ENCODE peak calls at places on chromosomes 2 and 18, in five cellular contexts. One of them, this sample, is unnamed.

GRCh38 chr2:148259674-148260073 is 238.8 kb downstream of the MBD5 start:
- DNase-seq in H9: no peak
- DNase-seq in IMR-90: peak; percentile 40
- DNase-seq in neuronal stem cell: no peak
- DNase-seq in mesenchymal stem cell: no peak
- DNase-seq in this sample: no peak

GRCh38 chr2:85255813-85256581 is 71.8 kb downstream of the TGOLN2 start:
- DNase-seq in H9: peak; percentile 85
- DNase-seq in IMR-90: peak; percentile 80
- DNase-seq in neuronal stem cell: peak; percentile 94
- DNase-seq in mesenchymal stem cell: peak; percentile 71
- DNase-seq in this sample: no peak

GRCh38 chr18:77009675-77010074 is 122.9 kb downstream of the MBP start:
- DNase-seq in neuronal stem cell: no peak
- DNase-seq in IMR-90: no peak
- DNase-seq in H9: no peak
- DNase-seq in mesenchymal stem cell: no peak
- DNase-seq in this sample: no peak

GRCh38 chr18:47286776-47287410 is 35.4 kb upstream of the SKOR2 start:
- DNase-seq in IMR-90: no peak
- DNase-seq in mesenchymal stem cell: no peak
- DNase-seq in neuronal stem cell: no peak
- DNase-seq in H9: no peak
- DNase-seq in this sample: no peak

GRCh38 chr2:76998713-76999112 is 523.5 kb downstream of the LRRTM4 start:
- DNase-seq in neuronal stem cell: no peak
- DNase-seq in H9: no peak
- DNase-seq in IMR-90: no peak
- DNase-seq in mesenchymal stem cell: peak; percentile 89
- DNase-seq in this sample: no peak

GRCh38 chr2:136874258-136874657 is 108.9 kb downstream of the THSD7B start:
- DNase-seq in mesenchymal stem cell: no peak
- DNase-seq in H9: peak; percentile 29
- DNase-seq in IMR-90: no peak
- DNase-seq in neuronal stem cell: peak; percentile 8
- DNase-seq in this sample: no peak

GRCh38 chr2:71783815-71784214 is 330.5 kb downstream of the DYSF start:
- DNase-seq in neuronal stem cell: no peak
- DNase-seq in IMR-90: no peak
- DNase-seq in mesenchymal stem cell: no peak
- DNase-seq in H9: peak; percentile 10
- DNase-seq in this sample: no peak

GRCh38 chr2:159939946-159940345 is 122.5 kb downstream of the PLA2R1 start:
- DNase-seq in H9: no peak
- DNase-seq in neuronal stem cell: no peak
- DNase-seq in IMR-90: peak; percentile 18
- DNase-seq in mesenchymal stem cell: no peak
- DNase-seq in this sample: no peak

GRCh38 chr2:122737429-122738077 is 982.1 kb downstream of the TSN start:
- DNase-seq in mesenchymal stem cell: peak; percentile 13
- DNase-seq in H9: no peak
- DNase-seq in neuronal stem cell: no peak
- DNase-seq in IMR-90: no peak
- DNase-seq in this sample: no peak

GRCh38 chr2:205685314-205686230 is 3.3 kb downstream of the NRP2 start:
- DNase-seq in IMR-90: peak; percentile 67
- DNase-seq in H9: peak; percentile 76
- DNase-seq in neuronal stem cell: no peak
- DNase-seq in mesenchymal stem cell: peak; percentile 78
- DNase-seq in this sample: peak; percentile 78

GRCh38 chr2:234577191-234577590 is 80.3 kb upstream of the ARL4C start:
- DNase-seq in neuronal stem cell: no peak
- DNase-seq in H9: no peak
- DNase-seq in IMR-90: no peak
- DNase-seq in mesenchymal stem cell: no peak
- DNase-seq in this sample: no peak

GRCh38 chr18:63951302-63951705 is 2.2 kb downstream of the HMSD start:
- DNase-seq in mesenchymal stem cell: peak; percentile 50
- DNase-seq in H9: no peak
- DNase-seq in IMR-90: peak; percentile 34
- DNase-seq in neuronal stem cell: no peak
- DNase-seq in this sample: no peak

GRCh38 chr2:46332686-46333281 is 35.6 kb downstream of the EPAS1 start:
- DNase-seq in mesenchymal stem cell: peak; percentile 42
- DNase-seq in IMR-90: peak; percentile 45
- DNase-seq in neuronal stem cell: no peak
- DNase-seq in H9: no peak
- DNase-seq in this sample: no peak

GRCh38 chr2:20421336-20421987 is 25.4 kb upstream of the RHOB start:
- DNase-seq in H9: no peak
- DNase-seq in neuronal stem cell: no peak
- DNase-seq in mesenchymal stem cell: no peak
- DNase-seq in IMR-90: no peak
- DNase-seq in this sample: no peak

GRCh38 chr18:57561728-57562423 is 24.6 kb downstream of the FECH start:
- DNase-seq in H9: peak; percentile 42
- DNase-seq in neuronal stem cell: peak; percentile 65
- DNase-seq in mesenchymal stem cell: peak; percentile 61
- DNase-seq in IMR-90: peak; percentile 55
- DNase-seq in this sample: peak; percentile 67

GRCh38 chr2:205746408-205746785 is 64.1 kb downstream of the NRP2 start:
- DNase-seq in IMR-90: no peak
- DNase-seq in H9: no peak
- DNase-seq in neuronal stem cell: no peak
- DNase-seq in mesenchymal stem cell: no peak
- DNase-seq in this sample: no peak

GRCh38 chr18:69365658-69366057 is 35.0 kb upstream of the DOK6 start:
- DNase-seq in neuronal stem cell: no peak
- DNase-seq in IMR-90: no peak
- DNase-seq in H9: peak; percentile 46
- DNase-seq in mesenchymal stem cell: no peak
- DNase-seq in this sample: no peak

GRCh38 chr2:16870677-16871076 is 205.0 kb upstream of the CYRIA start:
- DNase-seq in neuronal stem cell: no peak
- DNase-seq in mesenchymal stem cell: no peak
- DNase-seq in H9: no peak
- DNase-seq in IMR-90: no peak
- DNase-seq in this sample: no peak

GRCh38 chr2:39803839-39804238 is 24.8 kb upstream of the THUMPD2 start:
- DNase-seq in H9: no peak
- DNase-seq in neuronal stem cell: no peak
- DNase-seq in IMR-90: no peak
- DNase-seq in mesenchymal stem cell: no peak
- DNase-seq in this sample: no peak

GRCh38 chr2:100266126-100266525 is 56.2 kb downstream of the LONRF2 start:
- DNase-seq in neuronal stem cell: no peak
- DNase-seq in IMR-90: no peak
- DNase-seq in mesenchymal stem cell: no peak
- DNase-seq in H9: no peak
- DNase-seq in this sample: no peak
- H4K91ac ChIP-seq in neuronal stem cell: no peak overlapping the region
- H4K91ac ChIP-seq in IMR-90: no peak overlapping the region
- H4K91ac ChIP-seq in mesenchymal stem cell: peak overlapping the region; percentile 61
- H4K91ac ChIP-seq in H9: no peak overlapping the region
- H4K91ac ChIP-seq in this sample: no peak overlapping the region

GRCh38 chr2:127719301-127720218 is 18.3 kb downstream of the SFT2D3 start:
- DNase-seq in neuronal stem cell: no peak
- DNase-seq in IMR-90: no peak
- DNase-seq in H9: no peak
- DNase-seq in mesenchymal stem cell: no peak
- DNase-seq in this sample: no peak

GRCh38 chr2:127721978-127722355 is 20.7 kb downstream of the SFT2D3 start:
- DNase-seq in IMR-90: peak; percentile 41
- DNase-seq in neuronal stem cell: no peak
- DNase-seq in mesenchymal stem cell: peak; percentile 29
- DNase-seq in H9: no peak
- DNase-seq in this sample: no peak

GRCh38 chr2:127722807-127723206 is 21.5 kb downstream of the SFT2D3 start:
- DNase-seq in IMR-90: no peak
- DNase-seq in neuronal stem cell: no peak
- DNase-seq in mesenchymal stem cell: no peak
- DNase-seq in H9: no peak
- DNase-seq in this sample: no peak

GRCh38 chr2:127726158-127726880 is 25.0 kb downstream of the SFT2D3 start:
- DNase-seq in IMR-90: no peak
- DNase-seq in H9: no peak
- DNase-seq in neuronal stem cell: no peak
- DNase-seq in mesenchymal stem cell: no peak
- DNase-seq in this sample: no peak

DNA sequence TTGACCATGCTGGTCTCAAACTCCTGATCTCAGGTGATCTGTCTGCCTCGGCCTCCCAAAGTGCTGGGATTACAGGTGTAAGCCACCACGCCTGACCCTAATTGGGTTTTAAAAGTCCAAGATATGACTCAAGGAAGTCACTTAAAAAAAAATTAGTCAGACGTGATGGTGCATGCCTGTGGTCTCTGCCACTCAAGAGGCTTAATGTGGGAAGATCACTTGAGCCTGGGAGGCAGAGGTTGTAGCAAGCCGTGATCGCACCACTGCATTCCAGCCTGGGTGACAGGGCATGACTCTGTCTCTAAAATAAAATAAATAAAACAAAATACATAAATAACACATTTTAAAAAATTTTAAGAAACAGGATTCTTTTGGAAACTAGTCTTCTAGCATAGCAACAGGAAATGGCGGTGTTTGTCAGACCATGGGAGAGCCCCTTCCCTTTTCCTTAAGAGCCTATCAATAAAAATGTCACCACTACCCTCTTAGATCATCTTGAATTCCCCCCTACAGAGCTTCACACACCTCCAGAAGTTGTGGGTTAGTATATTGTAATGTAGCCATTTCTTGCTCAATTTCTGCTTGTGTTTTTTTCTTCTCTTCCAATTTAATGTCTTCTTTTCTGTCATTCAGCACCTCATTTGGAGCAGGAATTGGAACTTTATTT is 20.1 kb downstream of the SFT2D3 start:
- DNase-seq in IMR-90: peak; percentile 68
- DNase-seq in mesenchymal stem cell: peak; percentile 82
- DNase-seq in neuronal stem cell: no peak
- DNase-seq in H9: no peak
- DNase-seq in this sample: no peak
- H3K9ac ChIP-seq in IMR-90: no peak overlapping the region
- H3K9ac ChIP-seq in mesenchymal stem cell: no peak overlapping the region
- H3K9ac ChIP-seq in neuronal stem cell: no peak overlapping the region
- H3K9ac ChIP-seq in H9: no peak overlapping the region
- H3K9ac ChIP-seq in this sample: no peak overlapping the region

DNA sequence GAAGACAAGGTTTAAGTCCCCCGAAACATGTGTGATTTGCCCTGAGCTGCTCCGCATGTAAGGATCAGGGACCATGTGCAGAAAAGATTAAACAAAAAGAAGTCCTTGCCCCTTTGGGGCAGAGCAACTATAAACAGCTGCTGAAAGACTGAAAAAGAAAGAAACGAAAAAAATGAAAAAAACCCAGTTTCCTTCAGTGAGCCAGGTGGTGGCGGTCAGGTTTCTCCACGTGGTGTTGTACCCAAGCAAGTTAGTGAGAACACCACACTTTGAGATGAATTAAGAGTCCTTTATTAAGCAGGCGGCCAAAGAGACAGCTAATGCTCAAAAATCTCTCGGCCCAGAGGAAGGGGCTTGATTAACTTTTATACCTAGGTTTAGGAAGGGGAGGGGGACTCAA is 404.9 kb upstream of the SYT4 start:
- DNase-seq in neuronal stem cell: no peak
- DNase-seq in mesenchymal stem cell: no peak
- DNase-seq in IMR-90: no peak
- DNase-seq in H9: no peak
- DNase-seq in this sample: no peak
- H4K91ac ChIP-seq in neuronal stem cell: no peak overlapping the region
- H4K91ac ChIP-seq in mesenchymal stem cell: no peak overlapping the region
- H4K91ac ChIP-seq in IMR-90: no peak overlapping the region
- H4K91ac ChIP-seq in H9: no peak overlapping the region
- H4K91ac ChIP-seq in this sample: no peak overlapping the region

GRCh38 chr18:23859466-23860352 is 154.8 kb upstream of the TTC39C start:
- DNase-seq in H9: no peak
- DNase-seq in neuronal stem cell: no peak
- DNase-seq in IMR-90: no peak
- DNase-seq in mesenchymal stem cell: no peak
- DNase-seq in this sample: no peak
- H3K9ac ChIP-seq in H9: no peak overlapping the region
- H3K9ac ChIP-seq in neuronal stem cell: no peak overlapping the region
- H3K9ac ChIP-seq in IMR-90: no peak overlapping the region
- H3K9ac ChIP-seq in mesenchymal stem cell: no peak overlapping the region
- H3K9ac ChIP-seq in this sample: no peak overlapping the region

DNA sequence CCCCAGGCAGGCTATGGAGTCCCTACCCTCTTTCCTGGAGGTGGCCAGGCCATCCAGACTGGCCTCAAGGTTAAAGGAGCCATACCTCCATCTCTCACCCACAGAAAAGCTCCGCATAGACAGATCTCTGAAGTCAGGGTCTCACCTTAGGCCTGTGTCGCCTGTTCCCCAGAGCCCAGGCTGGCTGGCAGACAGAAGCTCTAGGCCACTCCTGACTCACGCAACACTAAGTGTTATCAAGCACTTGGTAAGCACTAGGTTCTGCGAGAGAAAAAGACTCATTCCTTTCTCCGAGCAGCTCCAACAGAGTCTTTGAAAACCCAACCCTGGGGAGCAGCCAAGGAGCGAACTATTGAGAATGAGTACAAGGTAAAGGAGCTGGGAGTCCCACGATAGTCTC is 6.1 kb downstream of the SMAD7 start:
- DNase-seq in mesenchymal stem cell: peak; percentile 57
- DNase-seq in neuronal stem cell: no peak
- DNase-seq in IMR-90: peak; percentile 57
- DNase-seq in H9: no peak
- DNase-seq in this sample: no peak
- H4K91ac ChIP-seq in mesenchymal stem cell: no peak overlapping the region
- H4K91ac ChIP-seq in neuronal stem cell: no peak overlapping the region
- H4K91ac ChIP-seq in IMR-90: peak overlapping the region; percentile 47
- H4K91ac ChIP-seq in H9: no peak overlapping the region
- H4K91ac ChIP-seq in this sample: no peak overlapping the region

GRCh38 chr2:217684431-217685254 is 318.2 kb downstream of the TNS1 start:
- DNase-seq in IMR-90: no peak
- DNase-seq in neuronal stem cell: no peak
- DNase-seq in mesenchymal stem cell: no peak
- DNase-seq in H9: no peak
- DNase-seq in this sample: no peak
- H3K9ac ChIP-seq in IMR-90: no peak overlapping the region
- H3K9ac ChIP-seq in neuronal stem cell: no peak overlapping the region
- H3K9ac ChIP-seq in mesenchymal stem cell: peak overlapping the region; percentile 41
- H3K9ac ChIP-seq in H9: no peak overlapping the region
- H3K9ac ChIP-seq in this sample: no peak overlapping the region

GRCh38 chr2:169573160-169573973 is at the start of gene FASTKD1:
- DNase-seq in mesenchymal stem cell: peak; percentile 90
- DNase-seq in neuronal stem cell: peak; percentile 79
- DNase-seq in IMR-90: peak; percentile 81
- DNase-seq in H9: peak; percentile 93
- DNase-seq in this sample: peak; percentile 88
- H4K91ac ChIP-seq in mesenchymal stem cell: no peak within 1 kb of the TSS
- H4K91ac ChIP-seq in neuronal stem cell: no peak within 1 kb of the TSS
- H4K91ac ChIP-seq in IMR-90: peak within 1 kb of the TSS; percentile 51
- H4K91ac ChIP-seq in H9: no peak within 1 kb of the TSS
- H4K91ac ChIP-seq in this sample: peak within 1 kb of the TSS; percentile 12

GRCh38 chr18:48947102-48947501 is 3.7 kb downstream of the SMAD7 start:
- DNase-seq in neuronal stem cell: no peak
- DNase-seq in IMR-90: no peak
- DNase-seq in H9: no peak
- DNase-seq in mesenchymal stem cell: peak; percentile 23
- DNase-seq in this sample: no peak
- H3K9ac ChIP-seq in neuronal stem cell: no peak overlapping the region
- H3K9ac ChIP-seq in IMR-90: peak overlapping the region; percentile 77
- H3K9ac ChIP-seq in H9: no peak overlapping the region
- H3K9ac ChIP-seq in mesenchymal stem cell: peak overlapping the region; percentile 95
- H3K9ac ChIP-seq in this sample: no peak overlapping the region